ENCODE peak calls at places on chromosomes 1 and 21, in seven cellular contexts. C is HL-60, I is SK-N-SH, Y is A549, P is HepG2, D is GM23338, O is HCT116. H is an unnamed sample.

GRCh38 chr1:108570128-108570527 is 10.2 kb downstream of the EEIG2 start:
- DNase-seq in C (peak), I (peak), Y (peak), P (peak), D (peak), O (peak), H (no peak)

GRCh38 chr21:31326478-31327247 is 17.4 kb downstream of the TIAM1 start:
- DNase-seq in C (peak), I (no peak), Y (no peak), P (no peak), D (no peak), O (no peak), H (no peak)

GRCh38 chr1:160258177-160258798 is 4.1 kb downstream of the DCAF8 start:
- DNase-seq in C (no peak), I (no peak), Y (no peak), P (no peak), D (no peak), O (no peak), H (no peak)

GRCh38 chr1:41724248-41724647 is 194.5 kb downstream of the HIVEP3 start:
- DNase-seq in C (no peak), I (no peak), Y (no peak), P (no peak), D (no peak), O (no peak), H (no peak)

GRCh38 chr1:172936088-172936487 is 114.7 kb downstream of the TNFSF18 start:
- DNase-seq in C (no peak), I (no peak), Y (no peak), P (no peak), D (no peak), O (no peak), H (no peak)

GRCh38 chr1:236716160-236716559 is 29.9 kb downstream of the ACTN2 start:
- DNase-seq in C (no peak), I (no peak), Y (no peak), P (no peak), D (no peak), O (no peak), H (no peak)

GRCh38 chr1:204213668-204214662 is at the start of gene GOLT1A:
- DNase-seq in C (peak), I (peak), Y (peak), P (peak), D (peak), O (peak), H (peak)

GRCh38 chr1:41622859-41623732 is 138.6 kb upstream of the EDN2 start:
- DNase-seq in C (no peak), I (no peak), Y (no peak), P (no peak), D (no peak), O (no peak), H (no peak)

GRCh38 chr1:210790196-210790595 is 343.8 kb downstream of the KCNH1 start:
- DNase-seq in C (no peak), I (no peak), Y (no peak), P (no peak), D (no peak), O (no peak), H (no peak)

GRCh38 chr1:23166854-23167253 is 1.8 kb downstream of the LUZP1 start:
- DNase-seq in C (no peak), I (no peak), Y (no peak), P (no peak), D (no peak), O (no peak), H (no peak)

GRCh38 chr1:38005195-38006007 is at the start of gene FHL3:
- DNase-seq in C (peak), I (peak), Y (no peak), P (peak), D (peak), O (no peak), H (no peak)

GRCh38 chr21:36709030-36709867 is 10.3 kb downstream of the SIM2 start:
- DNase-seq in C (no peak), I (no peak), Y (no peak), P (no peak), D (peak), O (no peak), H (no peak)

GRCh38 chr1:173062156-173062938 is 11.6 kb upstream of the TNFSF18 start:
- DNase-seq in C (no peak), I (no peak), Y (no peak), P (peak), D (no peak), O (no peak), H (peak)

GRCh38 chr1:33082575-33083112 is 1.7 kb downstream of the AZIN2 start:
- DNase-seq in C (no peak), I (no peak), Y (no peak), P (no peak), D (no peak), O (no peak), H (no peak)

GRCh38 chr1:180262628-180263488 is 32.8 kb downstream of the LHX4 start:
- DNase-seq in C (no peak), I (no peak), Y (no peak), P (no peak), D (no peak), O (no peak), H (no peak)

GRCh38 chr1:180260541-180260940 is 30.5 kb downstream of the LHX4 start:
- DNase-seq in C (no peak), I (no peak), Y (no peak), P (no peak), D (no peak), O (no peak), H (no peak)

GRCh38 chr1:180261030-180261429 is 31.0 kb downstream of the LHX4 start:
- DNase-seq in C (no peak), I (no peak), Y (no peak), P (no peak), D (no peak), O (no peak), H (no peak)

GRCh38 chr1:180259431-180260338 is 29.6 kb downstream of the LHX4 start:
- DNase-seq in C (no peak), I (no peak), Y (no peak), P (no peak), D (no peak), O (no peak), H (no peak)

DNA sequence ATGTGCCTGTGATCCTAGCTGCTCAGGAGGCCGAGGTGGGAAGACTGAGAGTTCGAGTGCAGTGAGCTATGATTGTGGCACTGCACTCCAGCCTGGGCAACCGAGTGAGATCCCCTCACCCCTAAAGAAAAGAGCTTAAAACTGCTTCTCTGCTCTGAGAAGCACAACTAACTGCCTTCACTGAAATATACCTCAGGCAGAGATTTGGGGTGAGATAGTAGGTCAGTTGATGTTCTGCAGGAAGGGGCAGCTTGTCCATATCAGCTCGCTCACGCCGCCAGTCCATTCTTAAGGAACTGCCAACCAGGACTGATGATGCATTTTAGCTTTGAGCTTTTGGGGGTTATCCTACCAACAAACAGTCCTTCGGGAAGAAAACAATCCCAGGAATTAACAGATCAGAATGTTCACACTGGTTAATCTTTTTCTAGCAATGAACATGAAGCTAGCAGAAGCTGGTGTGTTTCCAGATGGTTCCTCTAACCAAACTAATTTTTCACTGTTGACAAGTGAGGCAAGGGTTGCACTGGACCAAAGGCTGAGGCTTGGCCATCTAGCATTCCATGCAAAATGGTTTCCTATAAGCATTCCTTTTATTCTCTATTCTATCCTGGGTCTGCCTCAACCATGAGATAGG is 31.6 kb downstream of the LHX4 start:
- DNase-seq in C (no peak), I (no peak), Y (no peak), P (no peak), D (no peak), O (no peak), H (no peak)
- TF ChIP-seq REST in C (no peak), I (no peak), Y (no peak), P (no peak), D (no peak), O (no peak), H (no peak)

DNA sequence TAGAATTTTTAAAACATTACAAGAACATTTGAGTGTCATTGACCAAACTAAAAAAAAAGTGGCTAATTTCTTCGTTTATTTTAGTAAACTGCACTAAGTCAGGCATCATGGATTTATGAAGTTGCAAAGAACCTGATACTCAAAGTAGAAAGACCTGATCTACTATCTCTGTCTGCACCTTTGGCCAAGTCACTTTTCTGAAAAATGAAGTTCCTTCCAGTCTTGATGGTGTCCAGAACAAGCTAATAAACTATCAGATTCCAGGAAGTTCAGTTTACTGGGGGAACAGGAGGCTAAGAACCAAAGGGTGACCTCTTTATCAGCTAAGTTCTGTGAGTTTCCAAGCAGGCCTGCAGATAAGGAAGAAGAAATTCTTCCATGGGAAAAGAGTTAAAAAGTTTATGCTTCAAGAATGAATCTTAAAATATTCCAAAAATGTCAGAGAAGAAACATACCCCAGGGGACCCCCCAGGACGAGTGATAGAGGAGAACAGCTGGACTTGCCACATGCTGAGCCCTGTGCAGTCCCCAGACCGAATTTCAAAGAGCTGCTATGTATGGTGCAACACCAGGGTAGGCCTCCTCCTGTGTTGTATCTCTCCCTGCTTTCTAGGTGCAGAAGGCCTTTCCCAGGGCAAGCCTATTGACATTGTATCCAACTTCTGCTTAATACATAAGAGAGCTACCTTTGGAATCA is 72.8 kb upstream of the FGGY start:
- DNase-seq in C (peak), I (no peak), Y (no peak), P (no peak), D (no peak), O (no peak), H (no peak)
- TF ChIP-seq REST in C (no peak), I (no peak), Y (no peak), P (no peak), D (no peak), O (no peak), H (no peak)

GRCh38 chr1:153532769-153533599 is 2.8 kb downstream of the S100A6 start:
- DNase-seq in C (peak), I (no peak), Y (peak), P (peak), D (peak), O (peak), H (no peak)

GRCh38 chr1:153532161-153532560 is 3.6 kb downstream of the S100A6 start:
- DNase-seq in C (no peak), I (no peak), Y (no peak), P (no peak), D (no peak), O (no peak), H (no peak)

GRCh38 chr1:153534226-153534932 is 1.4 kb downstream of the S100A6 start:
- DNase-seq in C (no peak), I (no peak), Y (peak), P (no peak), D (no peak), O (no peak), H (no peak)

GRCh38 chr1:153533689-153534201 is 2.0 kb downstream of the S100A6 start:
- DNase-seq in C (no peak), I (no peak), Y (peak), P (peak), D (no peak), O (peak), H (peak)

DNA sequence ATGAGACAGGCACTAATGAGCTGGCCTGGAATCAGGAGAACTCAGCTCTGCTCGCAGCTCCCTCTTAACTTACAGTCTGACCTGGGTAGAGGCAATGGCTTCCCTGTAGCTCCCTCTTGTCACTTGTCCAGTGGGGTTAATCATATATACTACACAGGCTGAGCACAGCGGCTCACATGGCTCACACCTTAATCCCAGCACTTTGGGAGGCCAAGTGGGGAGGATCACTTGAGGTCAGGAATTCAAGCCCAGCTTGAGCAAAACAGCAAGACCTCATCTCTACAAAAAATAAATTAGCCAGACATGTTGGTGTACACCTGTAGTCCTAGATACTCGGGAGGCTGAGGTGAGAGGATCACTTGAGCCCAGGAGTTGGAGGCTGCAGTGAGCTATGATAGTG is 4.2 kb downstream of the S100A6 start:
- DNase-seq in C (no peak), I (no peak), Y (no peak), P (no peak), D (no peak), O (no peak), H (no peak)
- TF ChIP-seq REST in C (no peak), I (no peak), Y (no peak), P (no peak), D (no peak), O (no peak), H (no peak)

GRCh38 chr1:32014199-32014936 is 700 bp downstream of the KHDRBS1 start:
- DNase-seq in C (peak), I (peak), Y (peak), P (no peak), D (peak), O (no peak), H (no peak)
- TF ChIP-seq REST in C (no peak), I (no peak), Y (no peak), P (no peak), D (no peak), O (no peak), H (no peak)

H was measured in Panc1.